ENCODE peak calls at places on chromosome 15, in six cellular contexts. One of them, this sample, is unnamed.

GRCh38 chr15:98671060-98672008 is 23.0 kb downstream of the IGF1R start:
- DNase-seq in WTC11: no peak
- DNase-seq in nephron progenitor cell: no peak
- DNase-seq in foreskin fibroblast: no peak
- DNase-seq in astrocyte of the cerebellum: no peak
- DNase-seq in transverse colon: no peak
- DNase-seq in this sample: no peak

GRCh38 chr15:57190208-57190607 is 186.1 kb upstream of the CGNL1 start:
- DNase-seq in WTC11: no peak
- DNase-seq in nephron progenitor cell: no peak
- DNase-seq in foreskin fibroblast: no peak
- DNase-seq in astrocyte of the cerebellum: no peak
- DNase-seq in transverse colon: no peak
- DNase-seq in this sample: no peak

GRCh38 chr15:39432935-39433334 is 147.9 kb upstream of the THBS1 start:
- DNase-seq in WTC11: no peak
- DNase-seq in nephron progenitor cell: no peak
- DNase-seq in foreskin fibroblast: no peak
- DNase-seq in astrocyte of the cerebellum: no peak
- DNase-seq in transverse colon: no peak
- DNase-seq in this sample: no peak

GRCh38 chr15:40354408-40355171 is 3.4 kb upstream of the DISP2 start:
- DNase-seq in WTC11: peak; percentile 61
- DNase-seq in nephron progenitor cell: peak; percentile 59
- DNase-seq in foreskin fibroblast: no peak
- DNase-seq in astrocyte of the cerebellum: no peak
- DNase-seq in transverse colon: peak; percentile 11
- DNase-seq in this sample: peak; percentile 44

GRCh38 chr15:46111730-46112129 is 476.9 kb downstream of the SQOR start:
- DNase-seq in WTC11: no peak
- DNase-seq in nephron progenitor cell: no peak
- DNase-seq in foreskin fibroblast: no peak
- DNase-seq in astrocyte of the cerebellum: no peak
- DNase-seq in transverse colon: no peak
- DNase-seq in this sample: peak; percentile 10

GRCh38 chr15:69806287-69806915 is 291.3 kb downstream of the TLE3 start:
- DNase-seq in WTC11: no peak
- DNase-seq in nephron progenitor cell: no peak
- DNase-seq in foreskin fibroblast: no peak
- DNase-seq in astrocyte of the cerebellum: no peak
- DNase-seq in transverse colon: no peak
- DNase-seq in this sample: no peak

GRCh38 chr15:69607101-69607500 is 154.5 kb downstream of the RPLP1 start:
- DNase-seq in WTC11: no peak
- DNase-seq in nephron progenitor cell: no peak
- DNase-seq in foreskin fibroblast: no peak
- DNase-seq in astrocyte of the cerebellum: no peak
- DNase-seq in transverse colon: no peak
- DNase-seq in this sample: no peak

GRCh38 chr15:42102646-42103235 is 8.4 kb upstream of the PLA2G4D start:
- DNase-seq in WTC11: no peak
- DNase-seq in nephron progenitor cell: no peak
- DNase-seq in foreskin fibroblast: peak; percentile 51
- DNase-seq in astrocyte of the cerebellum: peak; percentile 13
- DNase-seq in transverse colon: no peak
- DNase-seq in this sample: no peak

GRCh38 chr15:90839187-90840071 is 29.0 kb upstream of the FURIN start:
- DNase-seq in WTC11: peak; percentile 72
- DNase-seq in nephron progenitor cell: no peak
- DNase-seq in foreskin fibroblast: no peak
- DNase-seq in astrocyte of the cerebellum: peak; percentile 72
- DNase-seq in transverse colon: peak; percentile 75
- DNase-seq in this sample: peak; percentile 29

GRCh38 chr15:35928847-35929246 is 382.9 kb upstream of the DPH6 start:
- DNase-seq in WTC11: no peak
- DNase-seq in nephron progenitor cell: no peak
- DNase-seq in foreskin fibroblast: no peak
- DNase-seq in astrocyte of the cerebellum: no peak
- DNase-seq in transverse colon: no peak
- DNase-seq in this sample: no peak

GRCh38 chr15:99303881-99304280 is 52.6 kb downstream of the LRRC28 start:
- DNase-seq in WTC11: no peak
- DNase-seq in nephron progenitor cell: no peak
- DNase-seq in foreskin fibroblast: no peak
- DNase-seq in astrocyte of the cerebellum: no peak
- DNase-seq in transverse colon: no peak
- DNase-seq in this sample: no peak

GRCh38 chr15:66008920-66009572 is 139.8 kb downstream of the RAB11A start:
- DNase-seq in WTC11: no peak
- DNase-seq in nephron progenitor cell: no peak
- DNase-seq in foreskin fibroblast: peak; percentile 4
- DNase-seq in astrocyte of the cerebellum: no peak
- DNase-seq in transverse colon: peak; percentile 80
- DNase-seq in this sample: peak; percentile 77

GRCh38 chr15:79031201-79031600 is 59.4 kb downstream of the RASGRF1 start:
- DNase-seq in WTC11: no peak
- DNase-seq in nephron progenitor cell: no peak
- DNase-seq in foreskin fibroblast: no peak
- DNase-seq in astrocyte of the cerebellum: no peak
- DNase-seq in transverse colon: no peak
- DNase-seq in this sample: no peak

DNA sequence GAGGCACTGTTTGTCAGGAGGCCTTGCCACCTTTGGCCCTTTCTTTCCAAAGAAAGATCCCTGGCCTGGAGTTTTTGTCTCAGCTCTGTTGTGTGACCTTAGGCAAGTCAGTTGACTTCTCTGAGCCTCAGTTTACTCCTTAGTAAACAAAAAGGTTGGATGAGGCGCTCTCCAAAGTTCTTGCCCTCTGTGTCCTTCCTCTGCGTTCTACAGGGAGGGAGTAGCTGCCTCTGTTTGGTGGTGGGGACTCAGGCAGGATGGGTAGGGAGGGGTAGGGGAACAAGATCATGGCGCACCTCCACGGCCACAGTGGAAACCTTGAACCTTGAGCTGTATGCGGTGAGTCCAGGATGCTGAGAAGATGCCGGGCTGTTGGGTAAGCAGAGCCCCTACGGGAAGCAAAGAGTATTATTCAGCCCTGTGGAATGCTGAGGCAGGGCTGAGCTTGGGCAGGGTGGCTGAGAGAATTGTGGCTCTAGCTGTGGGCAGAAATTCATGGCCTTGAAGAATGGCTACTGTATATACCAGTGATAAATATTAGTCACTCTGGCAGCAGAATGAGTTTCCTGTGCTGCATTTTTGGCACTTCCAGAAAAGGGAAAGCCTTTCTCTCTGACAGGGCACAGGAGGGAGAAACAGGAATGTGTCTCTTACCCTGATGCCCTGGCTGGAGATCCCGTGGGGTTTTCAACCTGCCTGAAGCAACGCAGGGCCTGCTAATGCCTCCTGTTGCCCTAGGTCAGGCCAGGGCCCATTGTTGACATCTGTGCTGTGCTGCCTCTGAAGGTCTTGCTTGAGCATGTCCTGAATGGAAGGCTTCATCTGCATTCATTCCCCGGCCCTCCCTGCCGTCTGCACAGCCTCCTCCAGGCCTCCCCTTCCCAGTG is 39.9 kb downstream of the SMAD3 start:
- DNase-seq in WTC11: no peak
- DNase-seq in nephron progenitor cell: no peak
- DNase-seq in foreskin fibroblast: peak; percentile 98
- DNase-seq in astrocyte of the cerebellum: peak; percentile 96
- DNase-seq in transverse colon: peak; percentile 58
- DNase-seq in this sample: peak; percentile 88
- TF ChIP-seq CTCF in WTC11: no peak
- TF ChIP-seq CTCF in nephron progenitor cell: no peak
- TF ChIP-seq CTCF in foreskin fibroblast: no peak
- TF ChIP-seq CTCF in astrocyte of the cerebellum: peak; percentile 30
- TF ChIP-seq CTCF in transverse colon: peak; percentile 47
- TF ChIP-seq CTCF in this sample: no peak

DNA sequence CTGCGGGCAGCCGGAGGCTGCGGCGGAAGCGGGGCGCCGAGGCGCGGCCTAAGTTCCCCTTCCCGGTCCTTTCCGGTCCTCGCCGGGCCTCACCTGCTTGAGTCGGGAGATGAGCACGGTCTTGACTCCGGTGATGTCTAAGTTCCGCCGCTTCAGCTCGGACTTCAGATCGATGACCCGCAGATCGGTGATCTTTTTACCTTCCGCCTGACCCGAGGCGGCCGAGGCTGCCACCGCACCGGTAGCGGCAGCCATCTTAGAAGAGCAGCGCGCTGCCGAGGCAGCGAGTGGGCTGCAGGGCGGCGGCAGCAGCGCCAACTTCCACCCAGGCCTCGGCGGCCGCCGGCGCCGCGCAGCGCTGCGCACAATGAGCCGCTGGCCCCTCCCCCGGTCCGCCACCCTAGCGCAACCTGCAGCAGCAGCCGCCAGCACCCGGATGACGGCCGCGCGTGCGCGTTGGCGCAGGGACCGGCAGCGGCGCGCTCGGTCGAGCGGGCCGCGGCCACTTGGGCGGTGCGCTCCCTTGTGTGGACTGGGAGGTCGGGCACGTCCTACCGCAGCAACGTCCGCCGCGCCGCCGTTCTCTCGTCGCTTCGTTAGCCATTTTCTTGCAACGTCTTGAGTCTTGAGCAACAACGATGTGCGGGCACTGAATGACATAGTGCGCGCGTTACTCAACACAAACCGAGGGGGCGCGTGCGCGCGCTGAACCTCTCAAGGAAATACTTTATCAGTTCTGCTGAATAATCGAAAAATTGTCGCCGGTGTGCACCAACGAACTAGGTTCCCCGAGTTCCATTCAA is at the start of gene SLTM:
- DNase-seq in WTC11: peak; percentile 93
- DNase-seq in nephron progenitor cell: peak; percentile 97
- DNase-seq in foreskin fibroblast: peak; percentile 95
- DNase-seq in astrocyte of the cerebellum: peak; percentile 86
- DNase-seq in transverse colon: peak; percentile 95
- DNase-seq in this sample: peak; percentile 97
- TF ChIP-seq CTCF in WTC11: no peak
- TF ChIP-seq CTCF in nephron progenitor cell: no peak
- TF ChIP-seq CTCF in foreskin fibroblast: no peak
- TF ChIP-seq CTCF in astrocyte of the cerebellum: peak; percentile 33
- TF ChIP-seq CTCF in transverse colon: peak; percentile 69
- TF ChIP-seq CTCF in this sample: peak; percentile 44

DNA sequence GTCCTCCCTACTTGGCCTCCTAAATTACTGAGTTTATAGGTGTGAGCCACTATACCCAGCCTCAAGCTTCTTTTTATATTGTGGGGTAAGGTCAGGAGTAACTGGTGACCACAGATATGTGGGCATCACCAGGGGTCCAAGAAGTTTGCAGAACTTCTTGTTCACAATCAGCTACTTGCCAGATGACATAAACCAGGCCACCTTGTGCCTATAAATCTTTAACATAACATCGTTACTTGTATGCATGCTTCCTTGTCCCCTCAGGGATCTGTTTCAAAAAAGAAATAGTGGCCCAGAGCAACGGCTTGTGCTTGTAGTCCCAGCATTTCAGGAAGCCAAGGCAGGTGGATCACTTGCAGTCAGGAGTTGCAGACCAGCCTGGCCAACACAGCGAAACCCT is 115.1 kb upstream of the FAM174B start:
- DNase-seq in WTC11: no peak
- DNase-seq in nephron progenitor cell: no peak
- DNase-seq in foreskin fibroblast: no peak
- DNase-seq in astrocyte of the cerebellum: no peak
- DNase-seq in transverse colon: no peak
- DNase-seq in this sample: no peak
- TF ChIP-seq CTCF in WTC11: no peak
- TF ChIP-seq CTCF in nephron progenitor cell: no peak
- TF ChIP-seq CTCF in foreskin fibroblast: no peak
- TF ChIP-seq CTCF in astrocyte of the cerebellum: no peak
- TF ChIP-seq CTCF in transverse colon: no peak
- TF ChIP-seq CTCF in this sample: no peak

GRCh38 chr15:60079210-60079609 is 75.1 kb downstream of the FOXB1 start:
- DNase-seq in WTC11: no peak
- DNase-seq in nephron progenitor cell: no peak
- DNase-seq in foreskin fibroblast: no peak
- DNase-seq in astrocyte of the cerebellum: no peak
- DNase-seq in transverse colon: no peak
- DNase-seq in this sample: peak; percentile 19
- TF ChIP-seq CTCF in WTC11: peak; percentile 23
- TF ChIP-seq CTCF in nephron progenitor cell: peak; percentile 47
- TF ChIP-seq CTCF in foreskin fibroblast: no peak
- TF ChIP-seq CTCF in astrocyte of the cerebellum: peak; percentile 57
- TF ChIP-seq CTCF in transverse colon: no peak
- TF ChIP-seq CTCF in this sample: peak; percentile 27

GRCh38 chr15:88995449-88995848 is 82.3 kb upstream of the MFGE8 start:
- DNase-seq in WTC11: no peak
- DNase-seq in nephron progenitor cell: no peak
- DNase-seq in foreskin fibroblast: no peak
- DNase-seq in astrocyte of the cerebellum: no peak
- DNase-seq in transverse colon: no peak
- DNase-seq in this sample: no peak

GRCh38 chr15:88992216-88992615 is 79.0 kb upstream of the MFGE8 start:
- DNase-seq in WTC11: no peak
- DNase-seq in nephron progenitor cell: no peak
- DNase-seq in foreskin fibroblast: no peak
- DNase-seq in astrocyte of the cerebellum: no peak
- DNase-seq in transverse colon: no peak
- DNase-seq in this sample: no peak

GRCh38 chr15:88993662-88994061 is 80.5 kb upstream of the MFGE8 start:
- DNase-seq in WTC11: no peak
- DNase-seq in nephron progenitor cell: no peak
- DNase-seq in foreskin fibroblast: no peak
- DNase-seq in astrocyte of the cerebellum: no peak
- DNase-seq in transverse colon: no peak
- DNase-seq in this sample: no peak

GRCh38 chr15:88994286-88994685 is 81.1 kb upstream of the MFGE8 start:
- DNase-seq in WTC11: no peak
- DNase-seq in nephron progenitor cell: no peak
- DNase-seq in foreskin fibroblast: no peak
- DNase-seq in astrocyte of the cerebellum: no peak
- DNase-seq in transverse colon: no peak
- DNase-seq in this sample: no peak

DNA sequence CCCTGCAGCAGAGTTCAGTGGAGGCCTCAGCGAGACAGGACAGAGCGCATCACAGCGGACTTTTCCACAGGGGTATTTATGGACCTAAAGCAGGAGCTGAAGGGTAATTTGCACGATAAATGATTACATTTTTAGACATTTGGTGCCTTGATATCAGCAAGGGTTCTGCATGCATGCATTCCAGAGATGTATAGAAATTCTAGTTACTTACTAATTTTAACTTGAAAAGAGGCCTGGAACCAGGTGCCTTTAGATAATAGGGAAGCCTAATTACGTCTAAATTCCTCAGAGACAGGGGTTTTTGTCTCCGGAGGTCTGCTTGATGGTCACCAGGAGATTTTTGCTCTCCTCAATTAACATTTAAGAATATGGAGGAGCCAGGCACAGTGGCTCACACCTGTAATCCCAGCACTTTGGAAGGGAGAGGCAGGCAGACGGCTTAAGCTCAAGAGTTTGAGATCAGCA is 79.8 kb upstream of the MFGE8 start:
- DNase-seq in WTC11: no peak
- DNase-seq in nephron progenitor cell: no peak
- DNase-seq in foreskin fibroblast: no peak
- DNase-seq in astrocyte of the cerebellum: no peak
- DNase-seq in transverse colon: no peak
- DNase-seq in this sample: no peak
- TF ChIP-seq CTCF in WTC11: no peak
- TF ChIP-seq CTCF in nephron progenitor cell: no peak
- TF ChIP-seq CTCF in foreskin fibroblast: no peak
- TF ChIP-seq CTCF in astrocyte of the cerebellum: no peak
- TF ChIP-seq CTCF in transverse colon: no peak
- TF ChIP-seq CTCF in this sample: no peak

This sample was measured in Calu3.